ENCODE peak calls at places on chromosomes 1 and 21, in four cellular contexts. C, P, W and Y are unnamed samples.

GRCh38 chr1:45815667-45816458 is 12.5 kb downstream of the MAST2 start:
- DNase-seq in C (no peak), P (peak; percentile 37), W (peak; percentile 63), Y (peak; percentile 61)

GRCh38 chr1:227312364-227313025 is 5.8 kb downstream of the CDC42BPA start:
- DNase-seq in C (no peak), P (no peak), W (peak; percentile 8), Y (no peak)

GRCh38 chr1:246428542-246429308 is 78.4 kb downstream of the SMYD3 start:
- DNase-seq in C (no peak), P (peak; percentile 99), W (peak; percentile 93), Y (no peak)

GRCh38 chr1:205917466-205918248 is 25.6 kb downstream of the SLC26A9 start:
- DNase-seq in C (no peak), P (no peak), W (no peak), Y (peak; percentile 21)

GRCh38 chr21:45513003-45513706 is 29.1 kb downstream of the SLC19A1 start:
- DNase-seq in C (no peak), P (no peak), W (no peak), Y (no peak)

GRCh38 chr1:243483084-243483845 is 227.4 kb downstream of the SDCCAG8 start:
- DNase-seq in C (peak; percentile 57), P (no peak), W (no peak), Y (no peak)

GRCh38 chr1:161905269-161905884 is 118.3 kb downstream of the OLFML2B start:
- DNase-seq in C (peak; percentile 48), P (no peak), W (peak; percentile 54), Y (peak; percentile 37)

GRCh38 chr1:15975358-15975804 is 520 bp downstream of the ZBTB17 start:
- DNase-seq in C (peak; percentile 89), P (peak; percentile 59), W (peak; percentile 83), Y (peak; percentile 62)

GRCh38 chr21:21813295-21813694 is 815.1 kb downstream of the NCAM2 start:
- DNase-seq in C (no peak), P (no peak), W (no peak), Y (no peak)

GRCh38 chr1:195664628-195665027 is 943.6 kb downstream of the KCNT2 start:
- DNase-seq in C (no peak), P (peak; percentile 35), W (peak; percentile 40), Y (no peak)

GRCh38 chr1:94698341-94698740 is 121.8 kb upstream of the SLC44A3 start:
- DNase-seq in C (no peak), P (peak; percentile 77), W (peak; percentile 63), Y (no peak)

GRCh38 chr1:62962794-62963776 is 179.2 kb downstream of the ATG4C start:
- DNase-seq in C (peak; percentile 84), P (peak; percentile 27), W (peak; percentile 44), Y (peak; percentile 29)

GRCh38 chr1:234737915-234738314 is 127.9 kb upstream of the IRF2BP2 start:
- DNase-seq in C (peak; percentile 76), P (no peak), W (no peak), Y (no peak)

DNA sequence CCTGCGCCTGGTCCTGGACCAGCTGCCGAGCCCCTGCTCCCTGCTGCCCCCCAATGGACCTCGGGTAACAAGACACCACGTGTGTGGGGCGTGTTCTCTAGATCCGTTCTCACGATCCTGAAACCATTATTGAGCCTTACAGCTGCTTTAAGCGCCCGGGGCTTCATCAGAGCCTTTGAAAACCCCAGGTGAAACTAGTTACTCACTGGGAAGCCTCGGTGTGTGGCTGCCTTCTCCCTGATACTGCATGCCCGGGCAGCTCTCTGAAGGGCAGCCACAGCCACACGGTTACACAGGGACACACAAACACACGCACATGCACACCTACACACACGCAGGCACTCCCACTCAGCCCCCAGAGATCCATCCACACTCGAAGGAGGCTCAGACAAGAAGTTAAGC is 5.3 kb downstream of the HES2 start:
- DNase-seq in C (peak; percentile 87), P (peak; percentile 58), W (peak; percentile 74), Y (peak; percentile 52)
- H3K27ac ChIP-seq in C (no peak overlapping the region), P (no peak overlapping the region), W (no peak overlapping the region), Y (no peak overlapping the region)

DNA sequence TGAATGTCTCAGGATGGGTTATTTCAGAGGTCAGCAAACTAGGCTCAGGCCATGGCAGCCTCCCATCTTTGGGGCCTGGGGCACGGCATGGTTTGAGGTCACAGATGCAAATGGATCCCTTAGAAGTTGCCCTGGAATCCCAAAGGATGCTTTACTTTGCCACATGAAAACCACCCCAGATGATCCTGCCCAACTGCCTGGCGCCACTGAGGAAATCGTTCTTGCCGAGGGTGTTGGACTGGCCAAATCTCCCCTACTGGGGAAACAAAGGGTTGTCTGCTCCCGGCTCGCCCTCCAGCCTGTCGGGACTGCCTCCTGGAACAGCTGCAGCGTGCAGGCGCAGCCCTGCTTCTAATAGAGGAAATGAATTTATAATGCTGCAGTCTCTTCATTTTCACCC is 173.0 kb upstream of the LMO4 start:
- DNase-seq in C (no peak), P (no peak), W (no peak), Y (no peak)
- H3K9ac ChIP-seq in C (no peak overlapping the region), P (no peak overlapping the region), W (no peak overlapping the region), Y (no peak overlapping the region)

DNA sequence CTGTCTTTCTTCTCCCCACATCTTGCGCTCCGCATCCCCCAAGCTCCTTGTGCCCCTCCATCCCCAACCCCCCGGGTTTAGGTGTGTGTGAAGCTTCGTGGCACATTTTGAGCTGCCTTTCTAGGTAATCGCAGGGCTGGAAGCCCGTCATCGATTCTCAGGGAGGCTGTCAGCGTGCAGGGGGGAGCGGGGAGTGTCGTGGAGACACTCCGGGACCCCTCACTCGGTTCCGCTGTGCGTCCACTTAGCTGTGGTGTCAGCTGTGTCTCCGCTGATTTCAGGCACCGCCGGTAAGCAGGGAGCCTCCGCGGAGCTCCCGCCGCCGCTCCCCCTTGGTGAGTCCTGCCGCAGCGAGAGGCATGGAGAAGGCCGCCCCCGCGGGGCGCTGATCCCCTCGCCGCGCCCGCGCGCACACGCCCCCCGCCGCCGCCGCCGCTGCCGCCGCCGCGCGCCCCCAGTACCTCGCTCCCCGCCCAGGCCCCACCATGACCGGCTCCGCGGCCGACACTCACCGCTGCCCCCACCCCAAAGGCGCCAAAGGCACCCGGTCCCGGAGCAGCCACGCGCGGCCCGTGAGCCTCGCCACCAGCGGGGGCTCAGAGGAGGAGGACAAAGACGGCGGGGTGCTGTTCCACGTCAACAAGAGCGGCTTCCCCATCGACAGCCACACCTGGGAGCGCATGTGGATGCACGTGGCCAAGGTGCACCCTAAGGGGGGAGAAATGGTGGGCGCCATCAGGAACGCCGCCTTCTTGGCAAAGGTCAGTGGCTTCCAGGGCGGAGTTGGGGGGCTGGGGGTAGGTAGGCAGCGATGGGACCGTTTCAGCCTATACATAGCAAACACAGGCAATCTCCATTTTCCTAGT is 950 bp downstream of the VASH2 start:
- DNase-seq in C (peak; percentile 52), P (peak; percentile 13), W (peak; percentile 36), Y (no peak)
- TF ChIP-seq EZH2 in C (no peak), P (peak; percentile 74), W (peak; percentile 66), Y (peak; percentile 29)

GRCh38 chr1:214303538-214303937 is 22.6 kb downstream of the SMYD2 start:
- DNase-seq in C (no peak), P (peak; percentile 66), W (peak; percentile 63), Y (no peak)
- H3K27ac ChIP-seq in C (no peak overlapping the region), P (no peak overlapping the region), W (peak overlapping the region; percentile 13), Y (no peak overlapping the region)